ENCODE peak calls at places on chromosome 22, in five cellular contexts. H is T-helper 2 cell; N is cardiac muscle cell; B is stimulated activated CD8-positive, alpha-beta memory T cell treated with anti-CD3 and anti-CD28 coated beads, Interleukin-4, amount 100 ng/mL, for 1 hour; S is activated T-helper 1 cell treated with anti-CD3 and anti-CD28 coated beads, Interleukin-2, amount 50 U/mL, for 16 hours. K is an unnamed sample.

GRCh38 chr22:17795661-17796548 is 21.6 kb upstream of the BID start:
- DNase-seq in H (no peak), B (no peak), S (no peak), N (no peak), K (no peak)

GRCh38 chr22:19728836-19729235 is 5.5 kb downstream of the GP1BB start:
- DNase-seq in H (no peak), S (no peak), N (no peak), B (no peak), K (no peak)

GRCh38 chr22:47795477-47796127 is 1033.2 kb downstream of the TBC1D22A start:
- DNase-seq in S (no peak), B (no peak), N (no peak), H (no peak), K (no peak)

GRCh38 chr22:37940698-37941376 is 12.6 kb downstream of the C22orf23 start:
- DNase-seq in N (peak), S (no peak), H (no peak), B (no peak), K (no peak)

GRCh38 chr22:39017596-39018365 is 3.1 kb upstream of the APOBEC3D start:
- DNase-seq in N (no peak), S (no peak), B (no peak), H (no peak), K (no peak)

GRCh38 chr22:44870021-44870420 is 117.6 kb downstream of the ARHGAP8 start:
- DNase-seq in N (peak), H (no peak), S (no peak), B (no peak), K (no peak)

GRCh38 chr22:44838316-44839016 is 86.1 kb downstream of the ARHGAP8 start:
- DNase-seq in N (no peak), H (no peak), B (no peak), S (no peak), K (no peak)

GRCh38 chr22:45889093-45889538 is 87.8 kb downstream of the WNT7B start:
- DNase-seq in N (no peak), S (no peak), B (no peak), H (no peak), K (no peak)

GRCh38 chr22:20405291-20405930 is 11.5 kb downstream of the ZNF74 start:
- DNase-seq in N (no peak), S (no peak), B (no peak), H (no peak), K (no peak)

GRCh38 chr22:31343235-31344191 is 2.6 kb downstream of the PATZ1 start:
- DNase-seq in N (peak), H (no peak), S (no peak), B (no peak), K (peak)

GRCh38 chr22:44975444-44976262 is 34.2 kb downstream of the PHF21B start:
- DNase-seq in N (peak), B (no peak), S (no peak), H (no peak), K (peak)

GRCh38 chr22:48866906-48867597 is 960.6 kb downstream of the BRD1 start:
- DNase-seq in S (no peak), H (no peak), B (no peak), N (no peak), K (no peak)

GRCh38 chr22:20080445-20080775 is 369 bp downstream of the DGCR8 start:
- DNase-seq in N (peak), S (peak), H (peak), B (peak), K (peak)

GRCh38 chr22:39942433-39943213 is 17.6 kb upstream of the TMA7B start:
- DNase-seq in N (peak), S (no peak), B (no peak), H (peak), K (no peak)

GRCh38 chr22:48807155-48807554 is 1020.5 kb downstream of the BRD1 start:
- DNase-seq in B (no peak), N (no peak), S (no peak), H (no peak), K (no peak)

GRCh38 chr22:48950151-48950915 is 877.3 kb downstream of the BRD1 start:
- DNase-seq in H (no peak), S (no peak), N (no peak), B (no peak), K (no peak)

GRCh38 chr22:46878549-46878948 is 116.1 kb downstream of the TBC1D22A start:
- DNase-seq in H (no peak), S (no peak), B (no peak), N (peak), K (no peak)

GRCh38 chr22:20273720-20274119 is 5.6 kb upstream of the RTN4R start:
- DNase-seq in B (no peak), H (no peak), N (no peak), S (no peak), K (no peak)

K was measured in endothelial cell.